ENCODE peak calls at places on chromosomes 3 and 15, in seven cellular contexts. A is brain microvascular endothelial cell; S is CD8-positive, alpha-beta T cell; G is uterus; W is Panc1; Z is heart left ventricle; X is HCT116. N is an unnamed sample.

GRCh38 chr3:170656293-170656692 is 70.4 kb upstream of the SLC7A14 start:
- DNase-seq in X (no peak), W (no peak), S (no peak), G (no peak), A (no peak), Z (no peak), N (no peak)

GRCh38 chr15:73631915-73632669 is 1.1 kb downstream of the NPTN start:
- DNase-seq in G (peak; percentile 62), Z (no peak), S (no peak), X (no peak), W (no peak), A (no peak), N (peak; percentile 79)

GRCh38 chr3:139187154-139187553 is 142.5 kb upstream of the PRR23C start:
- DNase-seq in G (no peak), Z (no peak), W (no peak), A (no peak), S (no peak), X (no peak), N (no peak)

GRCh38 chr3:153621988-153622387 is 460.0 kb downstream of the RAP2B start:
- DNase-seq in G (no peak), Z (no peak), S (no peak), W (no peak), X (no peak), A (no peak), N (no peak)

GRCh38 chr15:52486003-52486996 is 42.4 kb downstream of the MYO5A start:
- DNase-seq in S (no peak), X (no peak), Z (no peak), W (no peak), G (no peak), A (no peak), N (no peak)

GRCh38 chr3:38353151-38353550 is 6.6 kb downstream of the XYLB start:
- DNase-seq in G (no peak), X (no peak), W (no peak), S (no peak), A (peak; percentile 21), Z (no peak), N (no peak)

GRCh38 chr15:60840703-60841411 is 361.9 kb upstream of the ICE2 start:
- DNase-seq in S (peak; percentile 73), G (no peak), A (no peak), W (no peak), Z (no peak), X (no peak), N (no peak)

GRCh38 chr3:27930052-27930602 is 208.0 kb upstream of the EOMES start:
- DNase-seq in A (no peak), Z (no peak), W (no peak), S (no peak), G (no peak), X (no peak), N (no peak)

GRCh38 chr15:97978408-97979130 is 18.1 kb downstream of the ARRDC4 start:
- DNase-seq in A (no peak), X (no peak), G (no peak), S (no peak), Z (no peak), W (no peak), N (no peak)

GRCh38 chr3:131555456-131555855 is 52.7 kb upstream of the MRPL3 start:
- DNase-seq in A (no peak), W (no peak), Z (no peak), X (no peak), G (no peak), S (no peak), N (no peak)
- TF ChIP-seq CTCF in A (no peak), W (no peak), Z (no peak), X (no peak), G (no peak), S (no peak), N (no peak)

DNA sequence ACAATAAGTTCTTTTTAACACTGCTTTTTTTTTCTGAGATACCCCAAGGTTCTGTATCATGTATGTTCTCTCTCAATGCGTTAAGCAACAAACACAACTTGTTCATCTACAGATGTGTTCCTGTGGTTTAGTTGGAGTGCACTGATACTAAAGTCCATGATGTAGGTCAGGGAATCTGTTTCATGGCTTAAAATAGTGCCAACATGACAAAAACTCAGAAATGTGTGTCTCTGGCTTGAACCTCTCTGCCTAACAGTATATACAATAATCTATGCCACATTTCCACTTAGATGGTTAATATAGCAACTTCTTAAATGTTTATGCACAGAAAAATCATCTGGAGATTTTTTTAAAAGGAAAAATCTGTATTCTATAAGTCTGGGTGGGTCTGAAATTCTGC is 51.1 kb downstream of the TM4SF18 start:
- DNase-seq in X (no peak), A (no peak), S (no peak), Z (no peak), W (no peak), G (no peak), N (no peak)
- H3K27ac ChIP-seq in X (no peak overlapping the region), A (no peak overlapping the region), S (no peak overlapping the region), Z (no peak overlapping the region), W (peak overlapping the region; percentile 91), G (no peak overlapping the region), N (no peak overlapping the region)

GRCh38 chr3:19950316-19950715 is 3.4 kb downstream of the RAB5A start:
- DNase-seq in W (no peak), X (no peak), G (no peak), A (no peak), S (no peak), Z (no peak), N (no peak)
- H3K4me3 ChIP-seq in W (no peak overlapping the region), X (no peak overlapping the region), G (no peak overlapping the region), A (no peak overlapping the region), S (no peak overlapping the region), Z (no peak overlapping the region), N (no peak overlapping the region)

GRCh38 chr3:83934208-83935150 is 1024.3 kb upstream of the CADM2 start:
- DNase-seq in W (no peak), S (no peak), X (no peak), A (no peak), G (no peak), Z (no peak), N (no peak)
- TF ChIP-seq CTCF in W (no peak), S (no peak), X (no peak), A (no peak), G (no peak), Z (no peak), N (no peak)

DNA sequence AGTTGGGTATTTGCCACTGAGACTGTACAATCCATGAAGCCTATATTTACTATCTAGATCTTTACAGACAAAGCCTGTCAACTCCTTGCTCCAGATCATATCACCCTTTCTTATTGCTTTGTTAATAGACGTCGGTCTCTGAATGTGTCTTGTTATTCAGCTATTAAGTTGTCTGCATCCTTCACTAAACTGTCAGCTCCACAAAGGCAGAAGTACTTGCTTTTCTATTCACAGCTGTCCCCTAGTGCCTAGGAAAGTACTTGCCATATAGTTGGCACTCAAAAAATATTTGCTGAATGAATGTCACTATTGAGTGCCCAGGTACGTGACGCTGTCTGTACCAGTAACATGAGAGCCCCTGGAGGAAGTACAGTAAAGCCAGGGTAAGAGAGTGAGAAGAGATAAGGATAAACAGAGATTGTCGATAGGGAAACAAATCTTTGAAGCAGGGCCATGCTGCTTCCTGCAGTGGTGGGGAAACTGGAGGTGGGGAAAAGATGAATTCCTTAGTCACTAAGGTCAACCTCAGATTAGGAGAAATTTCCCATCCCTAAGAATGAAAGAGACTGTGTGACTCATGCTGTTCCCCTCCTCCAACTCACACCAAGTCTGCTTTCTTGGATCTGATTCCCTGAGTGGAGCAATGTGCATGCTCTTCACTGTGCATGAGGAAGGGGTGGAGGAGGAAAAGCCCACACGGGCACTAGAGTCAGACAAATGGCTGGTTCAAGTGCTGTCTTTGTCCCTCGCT is 36.3 kb downstream of the PRICKLE2 start:
- DNase-seq in A (peak; percentile 93), W (peak; percentile 18), Z (no peak), S (no peak), X (no peak), G (peak; percentile 69), N (no peak)
- H3K27ac ChIP-seq in A (peak overlapping the region; percentile 99), W (no peak overlapping the region), Z (peak overlapping the region; percentile 38), S (no peak overlapping the region), X (no peak overlapping the region), G (peak overlapping the region; percentile 93), N (peak overlapping the region; percentile 76)

GRCh38 chr3:186980989-186981388 is 50.7 kb downstream of the ST6GAL1 start:
- DNase-seq in A (no peak), S (no peak), W (no peak), G (no peak), X (no peak), Z (no peak), N (no peak)
- H3K4me3 ChIP-seq in A (no peak overlapping the region), S (no peak overlapping the region), W (no peak overlapping the region), G (no peak overlapping the region), X (no peak overlapping the region), Z (no peak overlapping the region), N (no peak overlapping the region)

GRCh38 chr15:62912808-62913207 is 129.7 kb upstream of the TPM1 start:
- DNase-seq in Z (no peak), S (no peak), A (no peak), X (no peak), W (no peak), G (no peak), N (no peak)
- TF ChIP-seq CTCF in Z (no peak), S (no peak), A (peak; percentile 39), X (no peak), W (no peak), G (no peak), N (no peak)

GRCh38 chr3:115857518-115858136 is 234.3 kb downstream of the GAP43 start:
- DNase-seq in S (no peak), G (no peak), Z (no peak), W (no peak), X (no peak), A (no peak), N (no peak)
- H3K27ac ChIP-seq in S (no peak overlapping the region), G (no peak overlapping the region), Z (no peak overlapping the region), W (no peak overlapping the region), X (no peak overlapping the region), A (no peak overlapping the region), N (no peak overlapping the region)

GRCh38 chr3:49413338-49413734 is 1.1 kb downstream of the TCTA start:
- DNase-seq in Z (no peak), S (no peak), G (no peak), A (no peak), W (no peak), X (no peak), N (no peak)
- H3K4me3 ChIP-seq in Z (peak overlapping the region; percentile 99), S (peak overlapping the region; percentile 91), G (no peak overlapping the region), A (peak overlapping the region; percentile 89), W (peak overlapping the region; percentile 93), X (peak overlapping the region; percentile 95), N (peak overlapping the region; percentile 80)

N was measured in ascending aorta.